ENCODE peak calls at places on chromosome 1, in five cellular contexts. F is GM12865, V is fibroblast of pulmonary artery, N is tibial nerve, E is nephron progenitor cell. W is an unnamed sample.

GRCh38 chr1:7218210-7218832 is 433.1 kb downstream of the CAMTA1 start:
- DNase-seq in F (peak), E (peak), N (peak), V (peak), W (peak)

GRCh38 chr1:161164901-161165620 is 1.2 kb upstream of the PPOX start:
- DNase-seq in V (no peak), E (no peak), F (no peak), N (no peak), W (no peak)

GRCh38 chr1:162561037-162561615 is 396 bp upstream of the UAP1 start:
- DNase-seq in E (peak), N (peak), F (peak), V (peak), W (peak)

GRCh38 chr1:111813440-111814304 is 58.0 kb downstream of the DDX20 start:
- DNase-seq in F (no peak), E (no peak), V (no peak), N (no peak), W (peak)

GRCh38 chr1:2624735-2625300 is 8.0 kb downstream of the MMEL1 start:
- DNase-seq in F (no peak), V (no peak), E (no peak), N (no peak), W (no peak)

GRCh38 chr1:173193639-173194038 is 13.5 kb downstream of the TNFSF4 start:
- DNase-seq in E (no peak), F (no peak), V (peak), N (no peak), W (no peak)

GRCh38 chr1:229003233-229004031 is 267.5 kb upstream of the RAB4A start:
- DNase-seq in E (no peak), F (no peak), V (no peak), N (no peak), W (no peak)

GRCh38 chr1:174337000-174337681 is 110.6 kb upstream of the GPR52 start:
- DNase-seq in F (no peak), E (no peak), N (no peak), V (no peak), W (no peak)

GRCh38 chr1:193356249-193356648 is 169.8 kb upstream of the B3GALT2 start:
- DNase-seq in V (no peak), E (no peak), N (no peak), F (no peak), W (no peak)

GRCh38 chr1:61361971-61362370 is 279.6 kb downstream of the NFIA start:
- DNase-seq in N (no peak), V (no peak), F (no peak), E (no peak), W (no peak)

GRCh38 chr1:32884726-32885125 is 1.6 kb upstream of the HPCA start:
- DNase-seq in E (no peak), N (no peak), V (no peak), F (no peak), W (no peak)

GRCh38 chr1:233066087-233066486 is 115.7 kb downstream of the NTPCR start:
- DNase-seq in E (no peak), V (no peak), N (no peak), F (no peak), W (no peak)
- TF ChIP-seq CTCF in E (no peak), V (no peak), N (no peak), F (no peak), W (no peak)

GRCh38 chr1:221741971-221742554 is at the start of gene DUSP10:
- DNase-seq in F (peak), V (peak), N (peak), E (peak), W (peak)
- TF ChIP-seq CTCF in F (no peak), V (peak), N (peak), E (no peak), W (no peak)

DNA sequence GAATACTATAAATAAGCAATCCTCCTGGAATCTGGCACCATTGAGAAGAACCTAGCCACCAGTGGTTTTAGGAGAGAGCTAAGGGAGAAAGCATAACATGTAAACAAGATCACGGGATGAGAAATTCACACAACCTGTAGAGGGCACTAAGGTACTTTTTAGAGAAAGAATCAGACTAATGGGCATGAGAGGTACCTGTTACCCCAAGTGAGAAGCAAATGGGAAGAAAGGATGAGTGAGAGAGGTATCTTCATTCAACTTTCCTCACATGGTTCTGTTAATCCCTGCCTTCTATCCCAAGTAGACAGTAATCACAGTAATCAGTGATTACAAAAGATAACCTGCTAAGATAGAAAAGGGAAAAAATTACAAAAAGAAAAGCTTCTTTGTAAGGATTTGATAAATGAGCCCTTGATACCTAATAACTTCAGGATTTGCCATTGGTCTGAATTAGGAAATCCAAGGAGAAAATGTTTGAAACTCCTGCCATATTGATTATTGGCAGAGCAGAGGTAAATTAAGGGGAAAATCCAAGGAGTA is 251.1 kb upstream of the ADGRL2 start:
- DNase-seq in V (peak), E (no peak), N (no peak), F (peak), W (no peak)
- TF ChIP-seq CTCF in V (peak), E (peak), N (no peak), F (peak), W (no peak)

GRCh38 chr1:70142120-70142519 is 63.3 kb downstream of the LRRC40 start:
- DNase-seq in F (no peak), V (peak), N (no peak), E (no peak), W (no peak)

GRCh38 chr1:70140343-70140742 is 65.0 kb downstream of the LRRC40 start:
- DNase-seq in N (peak), F (no peak), V (peak), E (no peak), W (no peak)

GRCh38 chr1:70146488-70146887 is 58.9 kb downstream of the LRRC40 start:
- DNase-seq in F (no peak), V (no peak), E (no peak), N (no peak), W (no peak)

GRCh38 chr1:70143052-70143659 is 62.2 kb downstream of the LRRC40 start:
- DNase-seq in V (peak), F (no peak), E (no peak), N (no peak), W (no peak)

DNA sequence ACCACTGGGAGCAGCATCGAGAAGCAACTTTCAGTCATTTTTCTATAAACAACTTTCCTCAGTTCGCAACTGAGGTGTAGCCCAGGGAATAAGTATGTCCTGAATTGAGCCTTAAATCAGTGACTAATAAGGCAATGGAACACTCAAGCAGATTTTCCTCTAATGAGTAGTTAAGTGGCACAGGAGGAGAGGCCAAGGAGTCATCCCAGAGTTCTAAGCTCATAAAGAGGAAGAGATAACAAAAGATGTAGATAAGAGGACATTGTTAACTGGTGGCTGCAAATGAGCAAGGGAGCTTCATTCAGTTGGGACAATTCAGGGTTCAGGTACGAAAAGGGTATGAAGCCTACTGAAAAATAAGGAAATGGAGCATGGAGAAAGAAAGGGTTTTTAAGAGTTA is 64.5 kb downstream of the LRRC40 start:
- DNase-seq in N (no peak), E (no peak), V (peak), F (no peak), W (no peak)
- TF ChIP-seq CTCF in N (no peak), E (no peak), V (peak), F (no peak), W (no peak)

DNA sequence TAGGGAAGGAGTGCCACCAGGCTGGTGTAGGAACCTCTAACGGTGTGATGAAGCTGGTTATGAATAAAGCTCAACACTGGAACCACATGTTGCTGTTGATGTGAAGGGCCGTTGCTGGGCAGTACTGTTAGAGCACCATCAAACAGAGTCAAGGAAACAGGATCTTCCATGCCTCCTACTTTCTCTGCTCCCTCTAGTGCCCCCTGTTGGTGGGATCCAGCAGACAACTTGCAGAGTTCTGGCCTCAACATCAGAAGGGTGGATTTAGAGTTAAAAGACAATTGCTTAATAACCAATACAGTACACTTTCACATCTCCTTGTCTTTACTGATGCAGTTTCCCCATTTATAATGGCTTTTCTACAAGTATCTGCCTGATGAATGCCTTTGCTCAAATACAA is 336.4 kb downstream of the NTNG1 start:
- DNase-seq in E (no peak), N (no peak), F (peak), V (no peak), W (peak)
- TF ChIP-seq CTCF in E (peak), N (no peak), F (peak), V (no peak), W (peak)

DNA sequence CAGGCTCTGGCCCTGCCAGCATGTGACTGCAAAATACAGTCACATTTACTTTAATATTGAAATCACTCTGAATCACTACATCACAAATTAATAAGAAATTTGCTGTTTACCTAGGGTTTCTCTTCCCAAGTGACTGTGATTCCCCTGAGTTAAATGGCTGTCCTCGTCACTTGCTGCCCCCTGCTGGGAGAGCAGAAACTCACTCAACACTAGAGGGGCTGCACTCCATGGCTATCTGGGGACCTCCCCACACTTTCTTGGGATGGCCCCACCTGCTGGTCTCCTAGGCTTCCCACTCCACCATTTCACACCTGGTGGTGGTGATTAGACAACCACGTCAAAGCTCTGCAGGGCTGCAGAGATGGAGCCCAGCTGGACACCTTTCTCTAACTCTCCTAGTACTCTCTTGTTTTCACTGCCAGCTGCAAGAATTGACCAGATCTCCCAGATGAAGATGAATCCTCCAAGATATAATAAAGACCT is 63.4 kb downstream of the CD2 start:
- DNase-seq in N (no peak), V (peak), E (peak), F (peak), W (peak)
- TF ChIP-seq CTCF in N (peak), V (peak), E (peak), F (peak), W (peak)

DNA sequence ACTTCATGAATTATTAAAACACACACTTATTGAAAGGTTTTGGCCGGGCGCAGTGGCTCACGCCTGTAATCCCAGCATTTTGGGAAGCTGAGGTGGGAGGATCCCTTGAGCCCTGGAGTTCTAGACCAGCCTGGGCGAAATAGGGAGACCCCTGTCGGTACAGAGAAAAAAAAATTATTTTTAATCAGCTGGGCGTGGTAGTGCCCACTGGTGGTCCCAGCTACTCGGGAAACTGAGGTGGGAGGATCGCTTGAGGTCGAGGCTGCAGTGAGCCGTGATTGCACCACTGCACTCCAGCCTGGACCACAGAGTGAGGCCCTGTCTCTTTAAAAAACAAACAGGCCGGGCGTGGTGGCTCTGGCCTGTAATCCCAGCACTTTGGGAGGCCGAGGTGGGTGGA is 1.7 kb downstream of the GABPB2 start:
- DNase-seq in N (no peak), E (no peak), V (no peak), F (no peak), W (no peak)
- TF ChIP-seq CTCF in N (peak), E (no peak), V (no peak), F (no peak), W (no peak)

GRCh38 chr1:202205523-202206190 is 12.1 kb downstream of the LGR6 start:
- DNase-seq in N (no peak), E (no peak), F (no peak), V (no peak), W (no peak)

GRCh38 chr1:202210370-202210769 is 16.8 kb downstream of the LGR6 start:
- DNase-seq in E (no peak), V (peak), N (no peak), F (no peak), W (no peak)

GRCh38 chr1:202208458-202208857 is 14.9 kb downstream of the LGR6 start:
- DNase-seq in N (no peak), F (no peak), V (no peak), E (no peak), W (no peak)

GRCh38 chr1:202204065-202204464 is 10.5 kb downstream of the LGR6 start:
- DNase-seq in N (no peak), V (no peak), E (no peak), F (no peak), W (no peak)

DNA sequence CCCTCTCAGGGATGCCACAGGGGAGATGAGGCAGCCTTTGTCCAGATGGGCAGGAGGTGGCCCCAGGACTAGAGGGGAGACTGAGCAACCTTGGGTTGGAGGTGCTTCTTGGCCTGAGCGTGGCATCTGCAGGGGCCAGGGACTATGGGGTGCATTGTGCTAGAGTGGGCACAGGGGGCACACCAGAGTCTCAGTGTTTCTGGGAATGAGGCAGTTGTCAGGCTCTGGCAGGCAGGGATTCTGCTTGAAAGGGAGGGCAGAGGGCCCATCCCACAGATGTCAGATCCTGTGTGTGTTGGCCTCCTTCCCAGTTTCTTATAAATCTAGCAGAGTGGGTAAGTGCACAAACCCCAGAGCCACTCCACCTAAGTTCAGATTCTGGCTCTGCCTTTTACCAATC is 13.7 kb downstream of the LGR6 start:
- DNase-seq in N (no peak), V (peak), E (no peak), F (no peak), W (no peak)
- TF ChIP-seq CTCF in N (no peak), V (peak), E (no peak), F (no peak), W (no peak)

W was measured in activated CD8-positive, alpha-beta T cell treated with anti-CD3 and anti-CD28 coated beads for 36 hours.